ENCODE peak calls at places on chromosome 7, in nine cellular contexts. X is GM06990; M is heart right ventricle; N is cardiac muscle cell; Q is thoracic aorta; K is psoas muscle; J is OCI-LY7; U is CD8-positive, alpha-beta T cell; T is Panc1. S is an unnamed sample.

GRCh38 chr7:135248546-135248945 is 14.9 kb downstream of the STRA8 start:
- DNase-seq in U (peak; percentile 17), Q (no peak), K (no peak), X (no peak), M (no peak), T (no peak), N (no peak), J (no peak), S (no peak)

GRCh38 chr7:1829111-1829510 is 159.0 kb downstream of the ELFN1 start:
- DNase-seq in J (no peak), Q (no peak), U (no peak), M (no peak), T (no peak), N (no peak), K (peak; percentile 28), X (no peak), S (no peak)

GRCh38 chr7:47638679-47639306 is 56.9 kb upstream of the TNS3 start:
- DNase-seq in U (no peak), N (peak; percentile 72), X (no peak), T (no peak), Q (peak; percentile 51), K (no peak), J (no peak), M (no peak), S (no peak)

GRCh38 chr7:4849390-4849789 is 12.4 kb downstream of the PAPOLB start:
- DNase-seq in N (peak; percentile 17), M (no peak), T (peak; percentile 10), U (no peak), Q (no peak), J (peak; percentile 31), K (no peak), X (no peak), S (peak; percentile 9)

GRCh38 chr7:87003872-87004798 is 55.3 kb downstream of the ELAPOR2 start:
- DNase-seq in K (no peak), X (no peak), U (no peak), M (no peak), T (no peak), J (no peak), Q (no peak), N (peak; percentile 4), S (no peak)

GRCh38 chr7:80439894-80440811 is 71.7 kb downstream of the GNAT3 start:
- DNase-seq in K (no peak), M (no peak), U (no peak), N (peak; percentile 81), X (no peak), T (no peak), J (no peak), Q (no peak), S (no peak)

GRCh38 chr7:37311282-37311868 is 137.3 kb downstream of the ELMO1 start:
- DNase-seq in U (no peak), N (peak; percentile 58), Q (no peak), M (no peak), X (no peak), K (peak; percentile 60), T (no peak), J (no peak), S (no peak)

GRCh38 chr7:81062747-81063146 is 143.9 kb upstream of the SEMA3C start:
- DNase-seq in K (no peak), X (no peak), U (no peak), M (no peak), Q (no peak), J (no peak), T (no peak), N (no peak), S (no peak)

GRCh38 chr7:114921636-114922150 is at the start of gene MDFIC:
- DNase-seq in N (peak; percentile 47), U (no peak), K (peak; percentile 65), M (peak; percentile 24), X (no peak), J (no peak), T (no peak), Q (no peak), S (no peak)

GRCh38 chr7:141844256-141844655 is 3.0 kb upstream of the PRSS37 start:
- DNase-seq in Q (no peak), X (no peak), J (no peak), U (no peak), M (no peak), N (no peak), K (no peak), T (no peak), S (no peak)

GRCh38 chr7:89927762-89928161 is 226.5 kb upstream of the STEAP1 start:
- DNase-seq in M (no peak), K (no peak), T (no peak), U (no peak), J (no peak), X (no peak), Q (no peak), N (no peak), S (no peak)

GRCh38 chr7:40299097-40299496 is 164.3 kb downstream of the SUGCT start:
- DNase-seq in Q (no peak), J (no peak), X (no peak), K (no peak), M (no peak), T (no peak), U (no peak), N (peak; percentile 75), S (no peak)

GRCh38 chr7:116955801-116956514 is 2.7 kb downstream of the ST7 start:
- DNase-seq in U (no peak), T (no peak), K (no peak), X (peak; percentile 72), M (no peak), N (peak; percentile 72), J (peak; percentile 14), Q (no peak), S (no peak)

GRCh38 chr7:155456772-155457543 is 971 bp upstream of the EN2 start:
- DNase-seq in K (peak; percentile 81), U (no peak), M (peak; percentile 67), T (no peak), Q (no peak), J (no peak), X (no peak), N (peak; percentile 73), S (peak; percentile 13)

GRCh38 chr7:108454674-108455523 is 1.3 kb downstream of the NRCAM start:
- DNase-seq in X (peak; percentile 57), K (no peak), N (peak; percentile 66), Q (no peak), U (peak; percentile 52), T (no peak), M (no peak), J (no peak), S (no peak)

GRCh38 chr7:70243443-70243842 is 645.2 kb downstream of the AUTS2 start:
- DNase-seq in J (no peak), M (no peak), Q (no peak), U (no peak), X (no peak), T (no peak), K (no peak), N (no peak), S (no peak)

GRCh38 chr7:40058636-40059035 is 75.8 kb downstream of the MPLKIP start:
- DNase-seq in N (no peak), X (no peak), J (no peak), K (no peak), T (no peak), Q (no peak), M (no peak), U (no peak), S (no peak)

GRCh38 chr7:155361363-155361680 is 63.6 kb downstream of the INSIG1 start:
- DNase-seq in Q (no peak), X (no peak), T (no peak), K (peak; percentile 34), N (no peak), M (no peak), J (no peak), U (no peak), S (no peak)

GRCh38 chr7:42662862-42663261 is 249.0 kb downstream of the C7orf25 start:
- DNase-seq in T (no peak), M (no peak), K (no peak), J (no peak), X (no peak), Q (no peak), U (no peak), N (no peak), S (no peak)

GRCh38 chr7:51017576-51018535 is 235.2 kb upstream of the GRB10 start:
- DNase-seq in K (no peak), J (no peak), U (no peak), T (no peak), Q (no peak), M (no peak), N (no peak), X (no peak), S (no peak)

GRCh38 chr7:100908512-100908911 is 12.8 kb upstream of the ACHE start:
- DNase-seq in K (no peak), J (no peak), U (no peak), Q (no peak), M (no peak), X (no peak), T (no peak), N (no peak), S (no peak)

GRCh38 chr7:149776848-149777407 is 3.5 kb upstream of the ZNF467 start:
- DNase-seq in K (peak; percentile 48), X (no peak), Q (no peak), U (no peak), J (no peak), M (no peak), T (no peak), N (no peak), S (no peak)

GRCh38 chr7:15889501-15889900 is 203.0 kb upstream of the MEOX2 start:
- DNase-seq in K (no peak), N (peak; percentile 13), Q (no peak), M (no peak), U (no peak), T (no peak), J (no peak), X (no peak), S (no peak)
- TF ChIP-seq CTCF in K (peak; percentile 26), N (peak; percentile 30), Q (no peak), M (peak; percentile 50), U (no peak), T (no peak), J (no peak), X (no peak), S (no peak)

GRCh38 chr7:15557186-15557585 is 4.6 kb downstream of the AGMO start:
- DNase-seq in M (no peak), T (no peak), U (no peak), J (no peak), X (no peak), Q (no peak), N (no peak), K (no peak), S (no peak)
- H3K4me3 ChIP-seq in M (peak overlapping the region; percentile 36), T (no peak overlapping the region), U (no peak overlapping the region), J (no peak overlapping the region), X (no peak overlapping the region), Q (no peak overlapping the region), N (no peak overlapping the region), K (peak overlapping the region; percentile 47), S (no peak overlapping the region)

GRCh38 chr7:49001610-49002033 is 77.3 kb downstream of the CDC14C start:
- DNase-seq in K (no peak), U (no peak), N (peak; percentile 2), Q (no peak), X (peak; percentile 2), J (peak; percentile 83), T (peak; percentile 32), M (no peak), S (peak; percentile 8)
- TF ChIP-seq CTCF in K (no peak), U (no peak), N (peak; percentile 22), Q (no peak), X (peak; percentile 86), J (peak; percentile 89), T (peak; percentile 82), M (peak; percentile 50), S (peak; percentile 77)

DNA sequence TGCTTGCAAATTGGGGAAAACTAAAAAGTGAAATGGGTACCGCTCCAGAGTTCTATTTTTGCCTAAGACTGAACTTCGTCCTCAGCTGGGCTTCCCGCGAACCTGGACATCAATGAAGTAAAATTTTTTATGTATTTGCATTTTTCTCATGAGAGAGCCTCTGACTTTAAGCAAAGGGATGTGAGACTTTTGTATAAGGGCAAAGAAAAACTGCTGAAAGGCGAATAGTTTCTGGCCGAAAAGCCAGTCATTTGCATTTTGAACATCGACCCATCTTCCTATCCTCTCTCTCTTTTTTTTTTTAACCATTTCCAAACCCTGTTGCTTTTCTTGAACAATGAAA is 573 bp downstream of the PMPCB start:
- DNase-seq in J (no peak), N (no peak), M (no peak), U (no peak), K (no peak), X (no peak), Q (no peak), T (no peak), S (no peak)
- H3K4me3 ChIP-seq in J (peak overlapping the region; percentile 99), N (peak overlapping the region; percentile 67), M (peak overlapping the region; percentile 85), U (peak overlapping the region; percentile 72), K (peak overlapping the region; percentile 85), X (peak overlapping the region; percentile 89), Q (peak overlapping the region; percentile 84), T (peak overlapping the region; percentile 85), S (peak overlapping the region; percentile 87)

S was measured in HL-60.